ENCODE peak calls at places on chromosome 10, in seven cellular contexts. One of them, this sample, is unnamed.

GRCh38 chr10:89553064-89553734 is 17.8 kb upstream of the SLC16A12 start:
- DNase-seq in tibial artery: no peak
- DNase-seq in AG04449: peak
- DNase-seq in activated CD4-positive, alpha-beta T cell treated with anti-CD3 and anti-CD28 coated beads for 36 hours: no peak
- DNase-seq in activated T-cell treated with anti-CD3 and anti-CD28 coated beads, Interleukin-2, amount 50 U/mL, for 1 hour: no peak
- DNase-seq in hippocampal formation: no peak
- DNase-seq in hypothalamus: no peak
- DNase-seq in this sample: no peak

GRCh38 chr10:45419673-45420020 is 45.6 kb downstream of the ALOX5 start:
- DNase-seq in tibial artery: no peak
- DNase-seq in AG04449: no peak
- DNase-seq in activated CD4-positive, alpha-beta T cell treated with anti-CD3 and anti-CD28 coated beads for 36 hours: no peak
- DNase-seq in activated T-cell treated with anti-CD3 and anti-CD28 coated beads, Interleukin-2, amount 50 U/mL, for 1 hour: no peak
- DNase-seq in hippocampal formation: no peak
- DNase-seq in hypothalamus: no peak
- DNase-seq in this sample: no peak

GRCh38 chr10:122485670-122486069 is 24.3 kb downstream of the HTRA1 start:
- DNase-seq in tibial artery: peak
- DNase-seq in AG04449: no peak
- DNase-seq in activated CD4-positive, alpha-beta T cell treated with anti-CD3 and anti-CD28 coated beads for 36 hours: no peak
- DNase-seq in activated T-cell treated with anti-CD3 and anti-CD28 coated beads, Interleukin-2, amount 50 U/mL, for 1 hour: no peak
- DNase-seq in hippocampal formation: peak
- DNase-seq in hypothalamus: no peak
- DNase-seq in this sample: no peak

GRCh38 chr10:72719941-72720592 is 28.1 kb downstream of the MCU start:
- DNase-seq in tibial artery: no peak
- DNase-seq in AG04449: no peak
- DNase-seq in activated CD4-positive, alpha-beta T cell treated with anti-CD3 and anti-CD28 coated beads for 36 hours: no peak
- DNase-seq in activated T-cell treated with anti-CD3 and anti-CD28 coated beads, Interleukin-2, amount 50 U/mL, for 1 hour: no peak
- DNase-seq in hippocampal formation: no peak
- DNase-seq in hypothalamus: no peak
- DNase-seq in this sample: no peak

GRCh38 chr10:48633381-48634197 is 28.7 kb upstream of the ARHGAP22 start:
- DNase-seq in tibial artery: peak
- DNase-seq in AG04449: no peak
- DNase-seq in activated CD4-positive, alpha-beta T cell treated with anti-CD3 and anti-CD28 coated beads for 36 hours: no peak
- DNase-seq in activated T-cell treated with anti-CD3 and anti-CD28 coated beads, Interleukin-2, amount 50 U/mL, for 1 hour: no peak
- DNase-seq in hippocampal formation: no peak
- DNase-seq in hypothalamus: no peak
- DNase-seq in this sample: no peak

GRCh38 chr10:128629111-128630096 is 503.2 kb upstream of the MKI67 start:
- DNase-seq in tibial artery: no peak
- DNase-seq in AG04449: no peak
- DNase-seq in activated CD4-positive, alpha-beta T cell treated with anti-CD3 and anti-CD28 coated beads for 36 hours: no peak
- DNase-seq in activated T-cell treated with anti-CD3 and anti-CD28 coated beads, Interleukin-2, amount 50 U/mL, for 1 hour: no peak
- DNase-seq in hippocampal formation: no peak
- DNase-seq in hypothalamus: no peak
- DNase-seq in this sample: no peak

GRCh38 chr10:24908793-24909423 is 43.5 kb downstream of the PRTFDC1 start:
- DNase-seq in tibial artery: no peak
- DNase-seq in AG04449: no peak
- DNase-seq in activated CD4-positive, alpha-beta T cell treated with anti-CD3 and anti-CD28 coated beads for 36 hours: peak
- DNase-seq in activated T-cell treated with anti-CD3 and anti-CD28 coated beads, Interleukin-2, amount 50 U/mL, for 1 hour: no peak
- DNase-seq in hippocampal formation: no peak
- DNase-seq in hypothalamus: no peak
- DNase-seq in this sample: no peak

GRCh38 chr10:132627736-132628512 is 90.3 kb downstream of the INPP5A start:
- DNase-seq in tibial artery: peak
- DNase-seq in AG04449: peak
- DNase-seq in activated CD4-positive, alpha-beta T cell treated with anti-CD3 and anti-CD28 coated beads for 36 hours: peak
- DNase-seq in activated T-cell treated with anti-CD3 and anti-CD28 coated beads, Interleukin-2, amount 50 U/mL, for 1 hour: no peak
- DNase-seq in hippocampal formation: no peak
- DNase-seq in hypothalamus: no peak
- DNase-seq in this sample: no peak

GRCh38 chr10:21049482-21049881 is 152.4 kb upstream of the NEBL start:
- DNase-seq in tibial artery: no peak
- DNase-seq in AG04449: no peak
- DNase-seq in activated CD4-positive, alpha-beta T cell treated with anti-CD3 and anti-CD28 coated beads for 36 hours: no peak
- DNase-seq in activated T-cell treated with anti-CD3 and anti-CD28 coated beads, Interleukin-2, amount 50 U/mL, for 1 hour: no peak
- DNase-seq in hippocampal formation: no peak
- DNase-seq in hypothalamus: no peak
- DNase-seq in this sample: no peak

GRCh38 chr10:60853107-60853506 is 74.8 kb downstream of the CDK1 start:
- DNase-seq in tibial artery: no peak
- DNase-seq in AG04449: no peak
- DNase-seq in activated CD4-positive, alpha-beta T cell treated with anti-CD3 and anti-CD28 coated beads for 36 hours: no peak
- DNase-seq in activated T-cell treated with anti-CD3 and anti-CD28 coated beads, Interleukin-2, amount 50 U/mL, for 1 hour: no peak
- DNase-seq in hippocampal formation: no peak
- DNase-seq in hypothalamus: no peak
- DNase-seq in this sample: no peak

GRCh38 chr10:35912615-35913170 is 270.6 kb upstream of the FZD8 start:
- DNase-seq in tibial artery: no peak
- DNase-seq in AG04449: no peak
- DNase-seq in activated CD4-positive, alpha-beta T cell treated with anti-CD3 and anti-CD28 coated beads for 36 hours: no peak
- DNase-seq in activated T-cell treated with anti-CD3 and anti-CD28 coated beads, Interleukin-2, amount 50 U/mL, for 1 hour: no peak
- DNase-seq in hippocampal formation: no peak
- DNase-seq in hypothalamus: no peak
- DNase-seq in this sample: no peak

This sample was measured in activated naive CD8-positive, alpha-beta T cell treated with anti-CD3 and anti-CD28 coated beads, Interleukin-2, amount 10 ng/mL, durations not matched to agents 7 days and 5 days.